ENCODE peak calls at places on chromosomes 4 and X, in five cellular contexts. One of them, this sample, is unnamed.

GRCh38 chr4:17280266-17280665 is 231.6 kb downstream of the QDPR start:
- DNase-seq in lower lobe of right lung: no peak
- DNase-seq in HCT116: no peak
- DNase-seq in HL-60: no peak
- DNase-seq in MM.1S: no peak
- DNase-seq in this sample: no peak

GRCh38 chr4:27790911-27791310 is 930.3 kb downstream of the STIM2 start:
- DNase-seq in lower lobe of right lung: no peak
- DNase-seq in HCT116: no peak
- DNase-seq in HL-60: no peak
- DNase-seq in MM.1S: no peak
- DNase-seq in this sample: peak; percentile 73

GRCh38 chr4:162201673-162202072 is 37.9 kb upstream of the FSTL5 start:
- DNase-seq in lower lobe of right lung: no peak
- DNase-seq in HCT116: no peak
- DNase-seq in HL-60: no peak
- DNase-seq in MM.1S: peak; percentile 86
- DNase-seq in this sample: no peak

GRCh38 chr4:26861434-26862186 is 969 bp downstream of the STIM2 start:
- DNase-seq in lower lobe of right lung: peak; percentile 86
- DNase-seq in HCT116: no peak
- DNase-seq in HL-60: peak; percentile 64
- DNase-seq in MM.1S: peak; percentile 85
- DNase-seq in this sample: no peak

GRCh38 chrX:143017272-143017671 is 8.5 kb upstream of the SPANXN4 start:
- DNase-seq in lower lobe of right lung: no peak
- DNase-seq in HCT116: no peak
- DNase-seq in HL-60: no peak
- DNase-seq in MM.1S: no peak
- DNase-seq in this sample: no peak

GRCh38 chr4:33722800-33723511 is 2521.4 kb downstream of the ARAP2 start:
- DNase-seq in lower lobe of right lung: no peak
- DNase-seq in HCT116: no peak
- DNase-seq in HL-60: no peak
- DNase-seq in MM.1S: no peak
- DNase-seq in this sample: no peak

GRCh38 chr4:53764761-53765490 is 173.6 kb upstream of the LNX1 start:
- DNase-seq in lower lobe of right lung: no peak
- DNase-seq in HCT116: no peak
- DNase-seq in HL-60: no peak
- DNase-seq in MM.1S: no peak
- DNase-seq in this sample: no peak

GRCh38 chrX:48854898-48855297 is 19.5 kb upstream of the PCSK1N start:
- DNase-seq in lower lobe of right lung: no peak
- DNase-seq in HCT116: peak; percentile 3
- DNase-seq in HL-60: peak; percentile 13
- DNase-seq in MM.1S: no peak
- DNase-seq in this sample: peak; percentile 11

GRCh38 chr4:102627831-102628523 is 126.8 kb downstream of the NFKB1 start:
- DNase-seq in lower lobe of right lung: no peak
- DNase-seq in HCT116: peak; percentile 22
- DNase-seq in HL-60: no peak
- DNase-seq in MM.1S: no peak
- DNase-seq in this sample: peak; percentile 98

GRCh38 chrX:43860646-43861370 is 21.4 kb downstream of the MAOB start:
- DNase-seq in lower lobe of right lung: no peak
- DNase-seq in HCT116: peak; percentile 36
- DNase-seq in HL-60: no peak
- DNase-seq in MM.1S: no peak
- DNase-seq in this sample: peak; percentile 59

GRCh38 chrX:53445977-53446376 is 11.8 kb upstream of the HSD17B10 start:
- DNase-seq in lower lobe of right lung: peak; percentile 45
- DNase-seq in HCT116: no peak
- DNase-seq in HL-60: peak; percentile 68
- DNase-seq in MM.1S: peak; percentile 46
- DNase-seq in this sample: no peak

GRCh38 chrX:84219551-84219950 is 31.6 kb upstream of the RPS6KA6 start:
- DNase-seq in lower lobe of right lung: no peak
- DNase-seq in HCT116: no peak
- DNase-seq in HL-60: no peak
- DNase-seq in MM.1S: no peak
- DNase-seq in this sample: peak; percentile 55

GRCh38 chr4:188400456-188400855 is 261.2 kb downstream of the TRIML1 start:
- DNase-seq in lower lobe of right lung: no peak
- DNase-seq in HCT116: no peak
- DNase-seq in HL-60: no peak
- DNase-seq in MM.1S: no peak
- DNase-seq in this sample: peak; percentile 15

GRCh38 chr4:101678180-101678579 is 112.3 kb upstream of the BANK1 start:
- DNase-seq in lower lobe of right lung: no peak
- DNase-seq in HCT116: no peak
- DNase-seq in HL-60: no peak
- DNase-seq in MM.1S: no peak
- DNase-seq in this sample: no peak

GRCh38 chrX:136310411-136310810 is 9.6 kb downstream of the ADGRG4 start:
- DNase-seq in lower lobe of right lung: no peak
- DNase-seq in HCT116: no peak
- DNase-seq in HL-60: no peak
- DNase-seq in MM.1S: no peak
- DNase-seq in this sample: peak; percentile 61

GRCh38 chr4:128690009-128690408 is 119.5 kb upstream of the JADE1 start:
- DNase-seq in lower lobe of right lung: no peak
- DNase-seq in HCT116: no peak
- DNase-seq in HL-60: no peak
- DNase-seq in MM.1S: no peak
- DNase-seq in this sample: no peak

GRCh38 chr4:45327544-45327943 is 601.2 kb upstream of the GNPDA2 start:
- DNase-seq in lower lobe of right lung: no peak
- DNase-seq in HCT116: no peak
- DNase-seq in HL-60: no peak
- DNase-seq in MM.1S: no peak
- DNase-seq in this sample: no peak

GRCh38 chr4:21203416-21203815 is 503.2 kb downstream of the PACRGL start:
- DNase-seq in lower lobe of right lung: no peak
- DNase-seq in HCT116: no peak
- DNase-seq in HL-60: no peak
- DNase-seq in MM.1S: no peak
- DNase-seq in this sample: no peak

GRCh38 chr4:16582526-16582925 is 315.9 kb downstream of the LDB2 start:
- DNase-seq in lower lobe of right lung: no peak
- DNase-seq in HCT116: no peak
- DNase-seq in HL-60: no peak
- DNase-seq in MM.1S: no peak
- DNase-seq in this sample: no peak

GRCh38 chr4:140756292-140757219 is at the start of gene TBC1D9:
- DNase-seq in lower lobe of right lung: peak; percentile 87
- DNase-seq in HCT116: peak; percentile 86
- DNase-seq in HL-60: peak; percentile 29
- DNase-seq in MM.1S: peak; percentile 82
- DNase-seq in this sample: peak; percentile 98

GRCh38 chr4:77308843-77309242 is 151.8 kb downstream of the CCNG2 start:
- DNase-seq in lower lobe of right lung: no peak
- DNase-seq in HCT116: peak; percentile 10
- DNase-seq in HL-60: peak; percentile 5
- DNase-seq in MM.1S: peak; percentile 56
- DNase-seq in this sample: peak; percentile 53

GRCh38 chr4:88320174-88320779 is 35.9 kb upstream of the PPM1K start:
- DNase-seq in lower lobe of right lung: no peak
- DNase-seq in HCT116: no peak
- DNase-seq in HL-60: no peak
- DNase-seq in MM.1S: peak; percentile 37
- DNase-seq in this sample: peak; percentile 34

GRCh38 chr4:113540859-113541258 is 220.7 kb downstream of the CAMK2D start:
- DNase-seq in lower lobe of right lung: no peak
- DNase-seq in HCT116: peak; percentile 26
- DNase-seq in HL-60: no peak
- DNase-seq in MM.1S: no peak
- DNase-seq in this sample: no peak

GRCh38 chr4:187908079-187908501 is 87.5 kb upstream of the ZFP42 start:
- DNase-seq in lower lobe of right lung: no peak
- DNase-seq in HCT116: no peak
- DNase-seq in HL-60: no peak
- DNase-seq in MM.1S: no peak
- DNase-seq in this sample: peak; percentile 74

GRCh38 chr4:10688827-10689226 is 4.3 kb upstream of the CLNK start:
- DNase-seq in lower lobe of right lung: no peak
- DNase-seq in HCT116: no peak
- DNase-seq in HL-60: no peak
- DNase-seq in MM.1S: no peak
- DNase-seq in this sample: no peak

GRCh38 chr4:20362148-20362547 is 110.4 kb downstream of the SLIT2 start:
- DNase-seq in lower lobe of right lung: no peak
- DNase-seq in HCT116: no peak
- DNase-seq in HL-60: no peak
- DNase-seq in MM.1S: no peak
- DNase-seq in this sample: no peak

DNA sequence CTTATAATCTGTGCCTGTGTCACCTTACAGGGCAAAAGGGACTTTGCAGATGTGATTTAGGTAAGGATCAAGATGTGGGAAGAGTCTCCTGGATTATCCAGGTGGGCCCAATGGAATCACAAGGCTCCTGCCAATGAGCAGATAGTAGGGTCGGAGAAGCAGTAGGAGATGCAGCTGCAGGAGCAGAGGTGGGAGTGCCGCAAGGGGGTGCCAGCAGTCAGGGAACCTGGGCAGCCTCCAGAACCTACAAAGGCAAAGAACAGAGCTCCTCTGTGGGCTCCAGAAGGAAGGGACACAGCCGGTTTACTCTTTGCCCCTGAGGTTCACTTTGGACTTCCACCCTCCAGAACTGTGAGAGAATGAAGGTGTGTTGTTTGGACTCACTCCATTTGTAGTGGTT is 318.6 kb downstream of the EVC2 start:
- DNase-seq in lower lobe of right lung: no peak
- DNase-seq in HCT116: no peak
- DNase-seq in HL-60: no peak
- DNase-seq in MM.1S: no peak
- DNase-seq in this sample: no peak
- TF ChIP-seq CTCF in lower lobe of right lung: no peak
- TF ChIP-seq CTCF in HCT116: no peak
- TF ChIP-seq CTCF in HL-60: no peak
- TF ChIP-seq CTCF in MM.1S: no peak
- TF ChIP-seq CTCF in this sample: no peak

DNA sequence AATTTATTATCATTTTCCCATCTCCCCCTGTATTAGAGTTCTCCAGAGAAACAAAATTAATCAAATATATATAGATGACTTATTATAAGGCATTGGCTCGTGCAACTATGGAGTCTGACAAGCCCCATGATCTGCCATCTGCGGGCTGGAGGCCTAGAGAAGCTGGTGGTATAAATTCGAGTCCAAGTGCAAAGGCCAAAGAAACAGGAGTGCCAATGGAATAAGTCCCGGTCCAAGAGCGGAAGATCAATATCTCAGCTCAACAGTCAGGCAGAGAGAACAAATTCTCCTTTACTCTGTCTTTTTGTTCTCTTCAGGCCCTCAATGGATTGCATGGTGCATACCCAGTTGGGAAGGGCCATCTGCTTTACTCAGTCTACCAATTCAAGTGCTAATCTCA is 178.8 kb downstream of the NWD2 start:
- DNase-seq in lower lobe of right lung: no peak
- DNase-seq in HCT116: no peak
- DNase-seq in HL-60: no peak
- DNase-seq in MM.1S: no peak
- DNase-seq in this sample: no peak
- H3K4me3 ChIP-seq in lower lobe of right lung: no peak overlapping the region
- H3K4me3 ChIP-seq in HCT116: no peak overlapping the region
- H3K4me3 ChIP-seq in HL-60: no peak overlapping the region
- H3K4me3 ChIP-seq in MM.1S: no peak overlapping the region
- H3K4me3 ChIP-seq in this sample: no peak overlapping the region

DNA sequence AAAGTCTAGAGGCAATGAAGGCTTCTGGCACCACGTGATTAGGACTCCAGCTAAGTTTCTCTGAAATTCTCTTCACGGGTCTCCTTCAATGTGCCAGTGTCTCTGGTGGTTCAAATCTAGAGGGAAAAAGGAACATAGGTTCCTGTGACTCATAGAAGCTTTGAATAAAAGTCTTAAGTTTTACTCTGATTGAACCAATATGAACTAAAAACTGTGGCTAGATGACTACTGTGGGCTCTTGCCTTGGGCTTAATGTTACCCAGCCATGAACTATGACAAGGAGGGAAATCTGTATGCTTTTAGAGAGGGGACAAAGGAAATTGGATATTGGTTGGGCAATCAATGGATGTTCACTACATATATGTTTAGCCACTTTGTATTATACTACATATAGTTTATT is 49.9 kb upstream of the TEX13D start:
- DNase-seq in lower lobe of right lung: no peak
- DNase-seq in HCT116: no peak
- DNase-seq in HL-60: no peak
- DNase-seq in MM.1S: no peak
- DNase-seq in this sample: no peak
- H3K27me3 ChIP-seq in lower lobe of right lung: no peaks in the 10 kb centered on the region
- H3K27me3 ChIP-seq in HCT116: no peaks in the 10 kb centered on the region
- H3K27me3 ChIP-seq in HL-60: no peaks in the 10 kb centered on the region
- H3K27me3 ChIP-seq in MM.1S: no peaks in the 10 kb centered on the region
- H3K27me3 ChIP-seq in this sample: no peaks in the 10 kb centered on the region

DNA sequence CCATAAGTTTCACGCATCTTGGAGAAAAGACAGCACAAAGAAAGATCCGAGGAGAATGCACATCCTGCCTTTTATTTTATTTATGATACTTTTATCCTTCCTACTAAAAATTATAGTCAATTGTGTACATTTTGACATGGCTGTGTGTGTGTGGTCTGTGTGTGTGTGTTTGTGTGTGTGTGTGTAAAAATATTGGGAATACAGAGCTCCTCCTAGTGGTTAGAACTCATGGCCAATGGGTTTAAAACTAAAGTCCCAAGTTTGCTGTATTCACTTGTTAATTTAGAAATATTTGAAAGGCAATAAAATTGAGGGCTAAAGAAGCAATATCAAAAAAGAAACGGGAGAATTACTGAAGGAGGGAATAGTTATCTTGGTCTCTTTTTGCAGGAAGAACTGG is 47.5 kb downstream of the NKX6-1 start:
- DNase-seq in lower lobe of right lung: no peak
- DNase-seq in HCT116: no peak
- DNase-seq in HL-60: no peak
- DNase-seq in MM.1S: no peak
- DNase-seq in this sample: peak; percentile 13
- TF ChIP-seq CTCF in lower lobe of right lung: no peak
- TF ChIP-seq CTCF in HCT116: peak; percentile 33
- TF ChIP-seq CTCF in HL-60: no peak
- TF ChIP-seq CTCF in MM.1S: peak; percentile 45
- TF ChIP-seq CTCF in this sample: peak; percentile 40